ENCODE peak calls at places on chromosomes 11 and 22, in six cellular contexts. One of them, this sample, is unnamed.

GRCh38 chr11:4118107-4118506 is 23.5 kb downstream of the RRM1 start:
- DNase-seq in K562: no peak
- DNase-seq in GM12878: no peak
- DNase-seq in H1: no peak
- DNase-seq in HepG2: no peak
- DNase-seq in SK-N-SH: no peak
- DNase-seq in this sample: no peak

GRCh38 chr11:129737535-129738230 is 78.0 kb upstream of the TMEM45B start:
- DNase-seq in K562: no peak
- DNase-seq in HepG2: no peak
- DNase-seq in H1: no peak
- DNase-seq in SK-N-SH: no peak
- DNase-seq in GM12878: no peak
- DNase-seq in this sample: no peak

GRCh38 chr11:94791216-94791889 is 23.2 kb downstream of the AMOTL1 start:
- DNase-seq in H1: no peak
- DNase-seq in HepG2: no peak
- DNase-seq in GM12878: no peak
- DNase-seq in K562: peak; percentile 41
- DNase-seq in SK-N-SH: no peak
- DNase-seq in this sample: no peak

GRCh38 chr11:36296925-36297604 is 977 bp downstream of the PRR5L start:
- DNase-seq in K562: no peak
- DNase-seq in HepG2: no peak
- DNase-seq in H1: no peak
- DNase-seq in GM12878: no peak
- DNase-seq in SK-N-SH: no peak
- DNase-seq in this sample: peak; percentile 47

GRCh38 chr11:43555811-43556210 is 124.7 kb upstream of the HSD17B12 start:
- DNase-seq in H1: no peak
- DNase-seq in K562: no peak
- DNase-seq in GM12878: no peak
- DNase-seq in SK-N-SH: no peak
- DNase-seq in HepG2: no peak
- DNase-seq in this sample: no peak

GRCh38 chr11:72326151-72326842 is 82.3 kb upstream of the PHOX2A start:
- DNase-seq in H1: no peak
- DNase-seq in SK-N-SH: peak; percentile 71
- DNase-seq in K562: peak; percentile 72
- DNase-seq in GM12878: no peak
- DNase-seq in HepG2: no peak
- DNase-seq in this sample: no peak

GRCh38 chr11:21415566-21415965 is 746.2 kb downstream of the NELL1 start:
- DNase-seq in SK-N-SH: no peak
- DNase-seq in H1: no peak
- DNase-seq in HepG2: no peak
- DNase-seq in K562: no peak
- DNase-seq in GM12878: no peak
- DNase-seq in this sample: no peak

GRCh38 chr11:119120639-119121007 is 757 bp upstream of the HINFP start:
- DNase-seq in GM12878: no peak
- DNase-seq in H1: no peak
- DNase-seq in K562: no peak
- DNase-seq in HepG2: no peak
- DNase-seq in SK-N-SH: peak; percentile 65
- DNase-seq in this sample: no peak

GRCh38 chr11:83002047-83002446 is 69.7 kb downstream of the RAB30 start:
- DNase-seq in HepG2: no peak
- DNase-seq in H1: no peak
- DNase-seq in K562: no peak
- DNase-seq in GM12878: no peak
- DNase-seq in SK-N-SH: no peak
- DNase-seq in this sample: no peak

GRCh38 chr11:8484251-8484650 is 109.8 kb downstream of the STK33 start:
- DNase-seq in HepG2: no peak
- DNase-seq in SK-N-SH: no peak
- DNase-seq in K562: no peak
- DNase-seq in H1: no peak
- DNase-seq in GM12878: no peak
- DNase-seq in this sample: no peak

GRCh38 chr11:8192016-8192895 is 23.4 kb upstream of the RIC3 start:
- DNase-seq in GM12878: no peak
- DNase-seq in SK-N-SH: peak; percentile 91
- DNase-seq in HepG2: peak; percentile 45
- DNase-seq in H1: no peak
- DNase-seq in K562: peak; percentile 68
- DNase-seq in this sample: peak; percentile 53

GRCh38 chr11:95698939-95699562 is 90.5 kb downstream of the FAM76B start:
- DNase-seq in H1: no peak
- DNase-seq in K562: no peak
- DNase-seq in HepG2: peak; percentile 14
- DNase-seq in SK-N-SH: no peak
- DNase-seq in GM12878: no peak
- DNase-seq in this sample: peak; percentile 59

GRCh38 chr11:62452261-62452660 is 33.4 kb downstream of the SCGB1A1 start:
- DNase-seq in GM12878: no peak
- DNase-seq in K562: no peak
- DNase-seq in SK-N-SH: no peak
- DNase-seq in HepG2: no peak
- DNase-seq in H1: no peak
- DNase-seq in this sample: no peak

GRCh38 chr11:62449451-62449851 is 30.6 kb downstream of the SCGB1A1 start:
- DNase-seq in K562: no peak
- DNase-seq in SK-N-SH: no peak
- DNase-seq in GM12878: no peak
- DNase-seq in HepG2: no peak
- DNase-seq in H1: no peak
- DNase-seq in this sample: no peak

GRCh38 chr11:62452839-62453468 is 34.1 kb downstream of the SCGB1A1 start:
- DNase-seq in K562: no peak
- DNase-seq in GM12878: no peak
- DNase-seq in SK-N-SH: no peak
- DNase-seq in HepG2: no peak
- DNase-seq in H1: no peak
- DNase-seq in this sample: no peak

GRCh38 chr11:62451243-62451626 is 32.4 kb downstream of the SCGB1A1 start:
- DNase-seq in SK-N-SH: peak; percentile 75
- DNase-seq in K562: no peak
- DNase-seq in GM12878: no peak
- DNase-seq in H1: no peak
- DNase-seq in HepG2: no peak
- DNase-seq in this sample: no peak

GRCh38 chr11:62450543-62451242 is 31.9 kb downstream of the SCGB1A1 start:
- DNase-seq in GM12878: no peak
- DNase-seq in H1: no peak
- DNase-seq in HepG2: no peak
- DNase-seq in SK-N-SH: no peak
- DNase-seq in K562: no peak
- DNase-seq in this sample: no peak
- H3K4me3 ChIP-seq in GM12878: no peak overlapping the region
- H3K4me3 ChIP-seq in H1: no peak overlapping the region
- H3K4me3 ChIP-seq in HepG2: no peak overlapping the region
- H3K4me3 ChIP-seq in SK-N-SH: no peak overlapping the region
- H3K4me3 ChIP-seq in K562: no peak overlapping the region
- H3K4me3 ChIP-seq in this sample: no peak overlapping the region

DNA sequence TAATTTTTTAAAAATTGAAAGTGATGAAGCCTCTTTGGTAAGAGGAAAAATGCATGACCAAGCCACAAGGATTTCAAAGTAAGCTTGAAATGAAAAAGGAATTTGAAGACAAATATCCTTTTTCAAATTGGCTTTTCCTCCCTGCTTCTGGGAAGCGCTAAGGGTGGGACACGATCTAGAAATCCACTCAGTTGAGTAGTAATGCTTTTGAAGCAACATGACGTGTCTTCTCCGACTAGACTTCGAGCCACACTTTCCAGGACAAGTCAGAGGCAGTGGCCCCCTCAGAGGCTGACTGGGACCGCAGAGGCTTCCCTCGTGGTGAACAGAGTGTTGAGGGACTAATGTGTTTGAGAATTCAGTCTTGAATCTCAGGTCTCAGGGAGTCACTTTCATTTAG is 39.8 kb downstream of the KREMEN1 start:
- DNase-seq in H1: no peak
- DNase-seq in K562: no peak
- DNase-seq in HepG2: no peak
- DNase-seq in GM12878: no peak
- DNase-seq in SK-N-SH: no peak
- DNase-seq in this sample: no peak
- TF ChIP-seq GABPA in H1: no peak
- TF ChIP-seq GABPA in K562: no peak
- TF ChIP-seq GABPA in HepG2: no peak
- TF ChIP-seq GABPA in GM12878: no peak
- TF ChIP-seq GABPA in SK-N-SH: no peak
- TF ChIP-seq GABPA in this sample: no peak

DNA sequence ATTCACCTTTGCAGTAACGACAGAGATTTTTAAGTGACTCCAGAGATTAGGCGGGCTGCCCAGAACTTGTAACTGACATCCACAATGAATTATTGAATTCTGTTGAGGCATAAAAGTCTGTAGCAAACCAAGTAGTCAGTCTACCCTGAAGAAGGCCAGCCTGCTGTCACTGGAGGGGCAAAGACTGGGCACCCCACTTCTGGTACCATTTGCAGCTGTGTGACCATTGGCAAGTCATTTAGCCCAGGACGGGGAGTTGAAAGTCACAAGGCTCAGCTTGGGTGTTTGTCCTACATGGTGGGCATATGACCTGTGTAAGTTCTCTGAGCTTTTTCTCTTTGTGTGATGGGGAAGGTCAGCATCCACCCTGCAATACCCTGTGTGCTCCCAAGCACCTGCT is 119.4 kb downstream of the ARHGAP8 start:
- DNase-seq in HepG2: no peak
- DNase-seq in SK-N-SH: no peak
- DNase-seq in H1: no peak
- DNase-seq in K562: no peak
- DNase-seq in GM12878: no peak
- DNase-seq in this sample: no peak
- H3K4me3 ChIP-seq in HepG2: no peak overlapping the region
- H3K4me3 ChIP-seq in SK-N-SH: no peak overlapping the region
- H3K4me3 ChIP-seq in H1: no peak overlapping the region
- H3K4me3 ChIP-seq in K562: no peak overlapping the region
- H3K4me3 ChIP-seq in GM12878: no peak overlapping the region
- H3K4me3 ChIP-seq in this sample: no peak overlapping the region

DNA sequence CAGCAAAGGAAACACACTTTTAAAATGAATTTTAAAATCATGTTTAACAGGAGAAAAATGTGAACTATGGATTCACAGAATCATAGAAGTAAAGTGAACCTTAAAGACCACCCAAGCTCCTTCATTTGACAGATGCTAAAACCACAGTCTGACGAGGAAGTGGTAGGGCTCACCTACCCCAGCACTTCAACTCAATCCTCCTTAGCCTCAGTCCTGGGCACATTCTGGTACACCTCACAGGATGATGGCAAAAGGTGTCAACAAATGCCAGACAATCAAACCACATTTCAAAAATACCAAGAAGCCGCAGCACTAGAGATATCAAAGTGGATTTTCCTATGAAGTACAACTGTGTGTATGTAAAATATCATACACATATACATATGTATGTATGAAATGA is 43.1 kb downstream of the PITPNB start:
- DNase-seq in K562: no peak
- DNase-seq in H1: no peak
- DNase-seq in HepG2: no peak
- DNase-seq in SK-N-SH: no peak
- DNase-seq in GM12878: no peak
- DNase-seq in this sample: no peak
- TF ChIP-seq GABPA in K562: no peak
- TF ChIP-seq GABPA in H1: no peak
- TF ChIP-seq GABPA in HepG2: no peak
- TF ChIP-seq GABPA in SK-N-SH: no peak
- TF ChIP-seq GABPA in GM12878: no peak
- TF ChIP-seq GABPA in this sample: no peak

GRCh38 chr11:103091810-103092524 is at the start of gene DCUN1D5:
- DNase-seq in GM12878: peak; percentile 89
- DNase-seq in K562: peak; percentile 97
- DNase-seq in HepG2: peak; percentile 91
- DNase-seq in H1: peak; percentile 91
- DNase-seq in SK-N-SH: peak; percentile 96
- DNase-seq in this sample: peak; percentile 96

GRCh38 chr11:103091441-103091809 is 535 bp downstream of the DCUN1D5 start:
- DNase-seq in K562: peak; percentile 78
- DNase-seq in GM12878: no peak
- DNase-seq in HepG2: peak; percentile 32
- DNase-seq in H1: no peak
- DNase-seq in SK-N-SH: peak; percentile 61
- DNase-seq in this sample: peak; percentile 50

GRCh38 chr11:103085758-103086365 is 6.1 kb downstream of the DCUN1D5 start:
- DNase-seq in SK-N-SH: no peak
- DNase-seq in H1: no peak
- DNase-seq in HepG2: no peak
- DNase-seq in K562: no peak
- DNase-seq in GM12878: no peak
- DNase-seq in this sample: no peak

GRCh38 chr11:103091024-103091423 is 936 bp downstream of the DCUN1D5 start:
- DNase-seq in HepG2: peak; percentile 12
- DNase-seq in H1: no peak
- DNase-seq in SK-N-SH: peak; percentile 25
- DNase-seq in K562: peak; percentile 56
- DNase-seq in GM12878: no peak
- DNase-seq in this sample: peak; percentile 26

DNA sequence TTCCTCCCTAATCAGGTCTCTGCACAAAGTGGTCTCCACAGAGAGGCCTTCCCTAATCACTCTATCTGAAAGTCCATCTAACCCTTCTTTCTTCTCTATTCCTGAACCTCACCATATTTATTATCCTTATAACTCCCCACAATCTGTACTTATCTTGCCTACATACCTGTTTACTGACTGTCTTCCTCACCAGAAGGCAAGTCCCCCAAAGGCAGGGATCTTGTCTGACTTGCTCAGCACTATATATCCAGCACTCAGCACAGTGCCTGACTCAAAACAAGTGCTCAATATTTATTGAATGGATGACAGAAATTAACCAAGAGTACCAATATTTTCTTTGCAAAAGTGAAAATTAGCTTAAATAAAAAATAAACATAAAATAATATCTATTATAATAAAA is 5.5 kb downstream of the DCUN1D5 start:
- DNase-seq in GM12878: no peak
- DNase-seq in SK-N-SH: no peak
- DNase-seq in H1: no peak
- DNase-seq in K562: no peak
- DNase-seq in HepG2: no peak
- DNase-seq in this sample: no peak
- H3K4me3 ChIP-seq in GM12878: no peak overlapping the region
- H3K4me3 ChIP-seq in SK-N-SH: no peak overlapping the region
- H3K4me3 ChIP-seq in H1: no peak overlapping the region
- H3K4me3 ChIP-seq in K562: no peak overlapping the region
- H3K4me3 ChIP-seq in HepG2: no peak overlapping the region
- H3K4me3 ChIP-seq in this sample: no peak overlapping the region

GRCh38 chr11:84720706-84721402 is 906.3 kb downstream of the DLG2 start:
- DNase-seq in K562: no peak
- DNase-seq in SK-N-SH: peak; percentile 53
- DNase-seq in HepG2: no peak
- DNase-seq in H1: no peak
- DNase-seq in GM12878: no peak
- DNase-seq in this sample: no peak
- TF ChIP-seq GABPA in K562: no peak
- TF ChIP-seq GABPA in SK-N-SH: no peak
- TF ChIP-seq GABPA in HepG2: no peak
- TF ChIP-seq GABPA in H1: no peak
- TF ChIP-seq GABPA in GM12878: no peak
- TF ChIP-seq GABPA in this sample: no peak